ENCODE peak calls at places on chromosomes 13 and 19, in seven cellular contexts. Q, K, X, R, M, O and P are unnamed samples.

GRCh38 chr13:39888865-39889810 is 233.7 kb downstream of the COG6 start:
- DNase-seq in X (no peak), M (no peak), R (no peak), Q (no peak), K (no peak), O (no peak), P (no peak)

GRCh38 chr13:46516624-46517318 is 36.2 kb upstream of the LRCH1 start:
- DNase-seq in M (no peak), X (no peak), O (no peak), K (no peak), Q (no peak), R (no peak), P (no peak)

GRCh38 chr13:21012211-21012610 is 49.2 kb downstream of the LATS2 start:
- DNase-seq in M (no peak), K (no peak), R (no peak), Q (no peak), X (no peak), O (no peak), P (no peak)

GRCh38 chr13:111215081-111216047 is 100.3 kb downstream of the ARHGEF7 start:
- DNase-seq in O (no peak), K (no peak), R (no peak), M (no peak), Q (no peak), X (no peak), P (no peak)

GRCh38 chr19:3942790-3943409 is 10.0 kb downstream of the NMRK2 start:
- DNase-seq in K (no peak), O (no peak), M (no peak), R (no peak), X (no peak), Q (no peak), P (no peak)

GRCh38 chr19:29867984-29868383 is 56.2 kb downstream of the CCNE1 start:
- DNase-seq in X (no peak), O (no peak), R (no peak), Q (no peak), M (no peak), K (no peak), P (no peak)

GRCh38 chr13:97385854-97386253 is 48.1 kb upstream of the RAP2A start:
- DNase-seq in O (no peak), X (no peak), K (no peak), M (no peak), R (no peak), Q (no peak), P (no peak)

GRCh38 chr19:2503521-2504109 is 27.7 kb downstream of the GADD45B start:
- DNase-seq in O (no peak), K (no peak), R (no peak), X (peak; percentile 76), M (no peak), Q (no peak), P (no peak)